ENCODE peak calls at places on chromosomes 3 and 15, in five cellular contexts. F is HepG2, G is GM12878, R is upper lobe of left lung, V is K562. W is an unnamed sample. For H3K9me3, the result is how much of the 10 kb centered on the place peaks cover.

GRCh38 chr3:123314409-123315270 is 112.9 kb downstream of the SEC22A start:
- ATAC-seq in V (no peak), G (no peak), R (no peak), F (peak), W (no peak)

GRCh38 chr3:67075295-67075694 is 77.2 kb downstream of the KBTBD8 start:
- ATAC-seq in F (no peak), R (no peak), G (peak), V (no peak), W (no peak)

GRCh38 chr3:111999924-112000835 is 1.5 kb downstream of the TAGLN3 start:
- ATAC-seq in F (peak), R (no peak), V (no peak), G (peak), W (no peak)

GRCh38 chr3:128488995-128489859 is 3.8 kb downstream of the GATA2 start:
- ATAC-seq in F (peak), V (peak), G (no peak), R (peak), W (peak)

GRCh38 chr3:28777806-28778475 is 429.3 kb upstream of the AZI2 start:
- ATAC-seq in G (no peak), R (no peak), F (no peak), V (no peak), W (no peak)

GRCh38 chr3:136141891-136142290 is 54.2 kb downstream of the MSL2 start:
- ATAC-seq in F (peak), V (no peak), R (no peak), G (no peak), W (no peak)

GRCh38 chr15:48930735-48931134 is 33.0 kb downstream of the SHC4 start:
- ATAC-seq in F (no peak), R (no peak), V (no peak), G (peak), W (no peak)

GRCh38 chr3:173652093-173652492 is 254.5 kb downstream of the NLGN1 start:
- ATAC-seq in G (no peak), F (no peak), V (no peak), R (no peak), W (no peak)

GRCh38 chr3:9399746-9400145 is 2.3 kb downstream of the SETD5 start:
- ATAC-seq in R (peak), G (no peak), F (peak), V (peak), W (no peak)

GRCh38 chr3:46874430-46874829 is 3.1 kb upstream of the PTH1R start:
- ATAC-seq in F (no peak), V (no peak), G (no peak), R (no peak), W (no peak)

GRCh38 chr3:35422826-35423601 is 216.3 kb upstream of the ARPP21 start:
- ATAC-seq in R (no peak), V (no peak), F (no peak), G (no peak), W (no peak)

DNA sequence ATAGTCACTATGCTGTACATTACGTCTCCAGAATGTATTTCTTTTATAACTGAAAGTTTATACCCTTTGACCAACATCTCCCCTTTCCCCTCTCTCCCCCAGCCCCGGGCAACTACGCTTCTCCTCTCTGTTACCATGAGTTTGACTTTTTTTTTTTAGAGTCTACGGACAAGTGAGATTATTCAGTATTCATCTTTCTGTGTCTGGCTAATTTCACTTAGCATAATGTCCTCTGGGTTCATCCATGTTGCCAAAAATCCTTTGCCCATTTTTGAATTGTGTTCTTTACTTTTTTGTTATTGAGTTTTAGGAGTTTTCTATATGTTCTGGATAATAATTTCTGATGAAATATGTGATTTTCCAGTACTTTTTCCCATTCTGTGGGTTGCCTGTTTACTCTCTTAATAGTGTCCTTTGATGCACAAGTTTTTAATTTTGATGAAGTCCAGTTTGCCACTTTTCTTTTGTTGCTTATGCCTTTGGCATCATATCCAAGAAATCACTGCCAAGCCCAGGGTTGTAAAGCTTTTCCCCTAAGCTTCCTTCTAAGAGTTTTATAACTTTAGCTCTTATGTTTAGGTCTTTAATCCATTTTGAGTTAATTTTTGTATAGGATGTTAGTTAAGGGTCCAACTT is 126.7 kb upstream of the NSMCE3 start:
- ATAC-seq in V (no peak), F (no peak), G (no peak), R (no peak), W (no peak)
- TF ChIP-seq POLR2AphosphoS5 in V (no peak), F (no peak), G (no peak), R (no peak), W (no peak)

DNA sequence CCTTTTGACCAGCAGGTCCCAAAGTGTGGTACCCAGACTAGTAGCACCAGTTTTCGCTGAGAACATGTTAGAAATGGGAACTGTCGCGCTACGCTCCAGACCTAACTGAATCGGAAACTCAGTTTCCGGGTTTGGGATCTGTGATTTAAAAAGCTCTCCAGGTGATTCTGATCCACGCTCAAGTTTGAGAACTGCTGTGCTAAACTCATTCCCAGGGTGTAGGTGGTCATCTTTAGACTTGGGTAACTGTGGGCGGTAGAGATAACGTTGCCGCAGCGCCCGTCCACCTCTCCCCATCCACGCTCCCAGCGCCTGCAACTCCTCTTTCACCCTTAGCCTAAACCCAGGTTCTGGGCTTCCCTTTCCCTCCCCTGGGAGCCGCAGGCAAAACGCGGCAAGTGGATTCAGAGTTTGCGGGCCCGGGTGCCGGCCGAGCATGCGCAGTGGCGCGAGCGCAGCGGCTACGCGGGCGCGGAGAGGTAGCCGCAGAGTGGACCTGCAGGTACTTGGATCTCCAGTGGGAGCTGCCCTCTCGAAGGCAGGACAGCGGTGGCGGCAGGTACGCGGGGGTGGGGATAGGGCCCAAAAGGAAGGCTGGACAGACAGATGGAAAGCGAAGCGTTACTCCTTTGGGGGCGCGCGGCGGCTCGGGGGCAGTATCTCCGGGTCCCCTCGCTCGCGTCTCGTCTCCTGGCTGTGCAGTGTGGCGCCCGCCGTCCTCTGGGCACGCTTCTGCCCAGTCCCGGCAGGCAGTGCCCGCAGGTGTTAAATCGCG is at the start of gene PLS1:
- ATAC-seq in R (peak), F (peak), G (peak), V (peak), W (peak)
- TF ChIP-seq EP300 in R (no peak), F (peak), G (no peak), V (no peak), W (no peak)

GRCh38 chr15:25422021-25422420 is 16.8 kb downstream of the UBE3A start:
- ATAC-seq in G (no peak), F (no peak), R (no peak), V (no peak), W (no peak)
- H3K9me3 ChIP-seq in G (under half), F (under half), R (under half), V (under half), W (under half)

DNA sequence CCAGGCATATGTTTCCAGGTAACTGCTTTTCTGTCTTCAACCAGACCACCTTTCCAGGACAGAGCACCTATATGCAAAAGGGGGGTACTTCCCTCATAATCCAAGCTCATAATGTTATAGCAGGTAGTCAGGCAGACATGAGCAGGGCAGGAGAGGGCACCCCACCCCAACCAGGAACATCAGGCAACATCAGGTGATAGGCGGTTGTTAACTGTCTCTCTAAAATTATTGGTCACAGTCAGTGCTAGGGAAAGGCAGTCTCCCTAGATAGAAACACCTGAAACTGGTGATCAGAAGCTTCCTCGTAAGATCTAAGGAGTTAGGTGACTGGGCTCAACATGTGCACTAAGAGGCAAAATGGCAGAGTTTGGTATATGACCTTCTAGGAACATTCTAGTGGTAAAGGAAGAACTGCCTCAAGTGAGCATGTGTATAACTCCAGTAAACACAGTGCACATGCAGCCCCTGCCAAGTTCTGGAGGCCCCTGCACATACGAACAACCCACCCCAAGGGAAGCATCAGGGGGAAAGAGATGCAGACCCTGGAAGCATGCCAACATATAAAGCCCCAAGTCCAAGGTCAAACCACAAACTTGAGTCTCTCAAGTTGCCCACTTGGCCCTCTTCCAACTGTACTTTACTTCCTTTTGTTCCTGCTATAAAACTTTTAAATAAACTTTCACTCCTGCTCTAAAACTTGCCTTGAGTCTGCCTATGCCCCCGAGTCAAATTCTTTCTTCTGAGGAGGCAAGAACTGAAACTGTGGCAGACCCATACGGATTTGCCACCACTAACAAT is 270.9 kb downstream of the ULK4 start:
- ATAC-seq in G (no peak), F (no peak), R (no peak), V (no peak), W (no peak)
- TF ChIP-seq POLR2AphosphoS5 in G (no peak), F (no peak), R (no peak), V (no peak), W (no peak)

DNA sequence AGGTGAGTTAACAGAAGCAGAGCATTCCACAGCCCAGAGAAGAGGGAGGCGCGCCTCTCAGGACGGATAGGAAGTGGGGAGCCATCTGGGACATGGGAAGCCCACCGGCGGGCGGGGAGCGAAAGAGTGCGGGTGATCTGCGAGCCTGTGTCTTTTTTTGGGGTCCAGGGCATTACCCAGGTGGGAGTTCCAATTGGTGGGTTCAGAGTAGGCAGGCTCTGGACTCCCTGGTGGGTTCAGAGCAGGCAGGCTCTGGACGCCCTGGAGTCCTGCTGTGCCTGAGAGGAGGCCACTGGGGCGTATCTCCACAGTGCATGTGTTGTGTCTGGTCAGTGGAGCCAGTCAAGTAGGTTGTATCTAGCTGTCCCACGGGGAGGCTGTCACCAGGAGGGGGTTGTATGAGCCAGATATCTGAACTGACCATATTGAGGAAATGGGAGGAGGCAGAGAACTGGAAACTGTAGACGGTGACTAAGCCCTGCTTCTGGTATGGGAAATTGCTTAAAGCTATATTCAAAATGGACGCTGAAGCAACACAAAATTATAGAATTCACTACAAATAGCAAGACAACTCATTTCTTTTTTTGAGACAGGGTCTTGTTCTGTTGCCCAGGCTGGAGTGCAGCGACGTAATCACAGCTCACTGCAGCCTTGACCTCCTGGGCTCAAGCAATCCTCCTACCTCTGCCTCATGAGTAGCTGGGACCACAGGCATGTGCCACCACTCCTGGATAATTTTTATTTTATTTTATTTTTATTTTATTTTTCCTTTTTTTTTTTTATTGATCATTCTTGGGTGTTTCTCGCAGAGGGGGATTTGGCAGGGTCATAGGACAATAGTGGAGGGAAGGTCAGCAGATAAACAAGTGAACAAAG is 34.5 kb upstream of the CHST2 start:
- ATAC-seq in G (peak), R (peak), V (peak), F (peak), W (no peak)
- TF ChIP-seq EP300 in G (no peak), R (no peak), V (peak), F (no peak), W (no peak)

GRCh38 chr15:23994273-23994672 is 307.2 kb upstream of the NDN start:
- ATAC-seq in R (no peak), F (no peak), V (no peak), G (no peak), W (no peak)
- H3K9me3 ChIP-seq in R (under half), F (half or more), V (under half), G (under half), W (under half)

W was measured in gastroesophageal sphincter.